ENCODE peak calls at places on chromosomes 4 and X, in five cellular contexts. Y is body of pancreas, W is suprapubic skin, C is A549, T is heart right ventricle. E is an unnamed sample.

GRCh38 chrX:40209951-40210617 is 112.3 kb upstream of the BCOR start:
- DNase-seq in Y (no peak), W (no peak), C (no peak), T (no peak), E (no peak)

GRCh38 chr4:104641427-104641826 is 146.7 kb upstream of the CXXC4 start:
- DNase-seq in Y (no peak), W (no peak), C (no peak), T (no peak), E (no peak)

GRCh38 chr4:110614981-110615365 is 7.9 kb downstream of the PITX2 start:
- DNase-seq in Y (no peak), W (no peak), C (no peak), T (no peak), E (no peak)

GRCh38 chr4:3369781-3370660 is 71.7 kb upstream of the HGFAC start:
- DNase-seq in Y (no peak), W (no peak), C (no peak), T (peak), E (peak)

GRCh38 chrX:149858592-149858991 is 22.4 kb upstream of the MAGEA8 start:
- DNase-seq in Y (no peak), W (no peak), C (no peak), T (no peak), E (no peak)

GRCh38 chrX:3815896-3816664 is 102.6 kb upstream of the PRKX start:
- DNase-seq in Y (peak), W (peak), C (peak), T (peak), E (peak)

GRCh38 chrX:17590892-17591740 is 146.2 kb upstream of the SCML1 start:
- DNase-seq in Y (peak), W (peak), C (peak), T (peak), E (peak)

GRCh38 chrX:148380614-148381561 is 119.5 kb upstream of the AFF2 start:
- DNase-seq in Y (no peak), W (no peak), C (no peak), T (no peak), E (peak)

GRCh38 chr4:180152831-180153230 is 2090.4 kb upstream of the TENM3 start:
- DNase-seq in Y (no peak), W (no peak), C (no peak), T (no peak), E (no peak)

GRCh38 chr4:21769404-21770147 is 179.0 kb downstream of the KCNIP4 start:
- DNase-seq in Y (no peak), W (no peak), C (no peak), T (no peak), E (no peak)

DNA sequence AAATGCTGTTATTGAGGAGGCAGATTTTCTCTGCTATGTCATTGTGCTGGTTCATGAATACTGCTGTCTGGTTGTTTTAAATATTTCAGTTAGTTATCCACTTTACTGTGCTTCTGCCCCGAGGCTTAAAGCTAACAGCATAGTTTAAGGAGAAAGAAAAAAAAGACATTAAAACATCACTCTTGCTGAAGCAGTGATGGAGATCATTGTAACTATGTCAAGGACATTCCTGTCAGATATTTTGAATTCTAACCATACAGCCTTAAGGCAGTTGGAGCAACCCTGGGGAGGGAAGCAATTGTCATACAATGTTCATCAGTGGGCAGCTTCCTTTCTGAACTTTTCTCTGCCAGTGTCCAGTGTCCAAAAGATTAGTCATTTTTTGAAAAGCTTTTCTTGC is 199.0 kb upstream of the DDX53 start:
- DNase-seq in Y (no peak), W (no peak), C (no peak), T (no peak), E (no peak)
- H3K27ac ChIP-seq in Y (no peak), W (no peak), C (no peak), T (no peak), E (no peak)

GRCh38 chr4:116183241-116183640 is 902.1 kb downstream of the TRAM1L1 start:
- DNase-seq in Y (no peak), W (no peak), C (no peak), T (no peak), E (no peak)
- H3K27ac ChIP-seq in Y (no peak), W (no peak), C (no peak), T (no peak), E (no peak)

DNA sequence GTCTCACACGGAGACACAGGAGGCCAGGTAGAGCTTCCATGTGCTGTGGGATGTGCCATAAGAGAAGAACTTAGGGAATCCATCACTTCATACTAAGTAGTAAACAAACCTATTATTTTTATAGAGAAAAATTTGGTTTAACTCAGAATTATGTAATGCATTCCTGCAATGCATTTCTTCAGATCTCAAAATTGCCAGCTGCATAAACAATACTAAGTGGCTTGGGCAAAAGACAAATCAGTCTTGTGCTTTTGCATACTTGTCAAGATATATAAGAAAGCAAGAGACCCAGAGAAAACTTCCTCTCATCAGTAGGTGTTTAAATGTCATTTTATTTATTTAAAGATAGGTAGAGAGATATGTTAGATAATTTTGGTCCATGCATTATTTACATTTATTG is 382.1 kb upstream of the CTSO start:
- DNase-seq in Y (no peak), W (no peak), C (no peak), T (no peak), E (no peak)
- H3K27ac ChIP-seq in Y (no peak), W (no peak), C (no peak), T (no peak), E (no peak)

GRCh38 chr4:84971319-84971932 is 4.9 kb upstream of the WDFY3 start:
- DNase-seq in Y (no peak), W (no peak), C (peak), T (no peak), E (peak)

DNA sequence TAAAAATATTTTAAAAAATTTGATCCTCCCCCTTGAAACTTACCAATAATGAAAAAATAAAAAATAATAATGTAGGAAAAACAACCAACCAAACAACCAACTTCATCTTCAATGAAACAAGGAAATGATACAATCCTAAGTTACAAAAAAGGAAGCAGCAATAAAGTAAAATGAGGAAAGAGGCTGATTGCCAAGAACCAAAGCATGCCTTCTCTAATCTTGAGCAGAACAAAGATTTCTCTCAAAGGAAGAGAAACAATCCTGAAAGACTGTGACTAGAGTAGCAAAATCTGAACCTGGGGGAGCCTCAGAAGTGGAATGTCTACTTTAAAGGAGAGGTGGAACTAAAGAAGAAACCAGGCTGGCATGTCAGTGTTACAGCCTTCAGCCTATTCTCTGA is 10.9 kb upstream of the WDFY3 start:
- DNase-seq in Y (no peak), W (no peak), C (no peak), T (no peak), E (no peak)
- H3K27ac ChIP-seq in Y (no peak), W (no peak), C (no peak), T (no peak), E (no peak)

DNA sequence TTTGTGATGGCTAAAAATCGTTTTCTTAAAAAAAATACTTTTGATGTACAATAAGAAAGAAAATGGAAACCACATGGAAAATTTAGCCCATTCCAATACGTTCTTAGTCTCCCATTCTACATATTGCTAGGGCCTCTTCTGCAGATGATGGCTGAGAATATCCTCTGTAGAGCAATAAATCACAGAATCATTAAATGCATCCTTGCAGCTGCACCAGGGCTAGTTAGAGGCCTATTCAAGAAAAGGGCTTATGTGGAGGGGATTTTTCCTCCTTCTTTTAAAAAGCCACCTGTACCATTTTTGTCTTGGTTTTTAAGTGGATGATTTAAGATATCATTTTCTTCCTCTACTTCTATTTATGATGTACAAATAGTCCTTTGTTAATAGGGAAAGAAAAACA is 97.6 kb upstream of the C1GALT1C1 start:
- DNase-seq in Y (no peak), W (no peak), C (no peak), T (no peak), E (no peak)
- H3K27ac ChIP-seq in Y (no peak), W (no peak), C (no peak), T (peak), E (no peak)

DNA sequence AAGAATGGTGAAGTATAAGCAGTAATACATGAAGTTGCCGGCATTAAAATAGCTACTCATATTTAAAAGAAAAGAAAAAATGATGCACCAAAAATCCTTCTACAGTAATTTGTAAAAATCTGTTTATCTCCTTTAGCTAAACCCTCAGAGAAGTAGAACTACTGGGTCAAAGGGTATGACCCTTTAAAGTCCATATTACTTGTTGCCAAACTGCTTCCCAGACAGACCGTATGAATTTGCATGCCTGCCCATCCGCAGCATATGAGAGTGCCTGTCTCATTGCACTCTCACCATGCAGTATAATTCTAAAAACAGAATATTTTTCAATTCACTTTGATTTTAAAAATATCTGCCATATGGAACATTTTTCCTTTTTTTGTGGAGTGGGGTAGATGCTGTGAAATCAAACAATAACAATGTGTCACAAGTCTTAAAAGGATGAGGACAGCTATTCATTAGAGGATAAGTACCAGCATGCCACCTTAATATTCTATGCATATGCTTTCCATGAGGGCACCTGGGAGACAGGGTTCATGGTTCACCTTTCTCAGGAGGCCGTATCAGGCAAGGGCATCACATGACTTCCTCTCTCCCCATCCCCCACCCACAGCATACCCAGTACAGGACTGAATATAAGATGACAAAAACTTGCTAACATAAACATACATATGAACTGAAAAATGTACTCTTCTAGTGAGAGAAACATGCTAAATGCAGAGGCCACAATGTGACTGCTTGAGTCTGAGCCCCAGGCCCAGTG is 17.8 kb downstream of the ZDHHC9 start:
- DNase-seq in Y (peak), W (no peak), C (no peak), T (no peak), E (peak)
- H3K27ac ChIP-seq in Y (no peak), W (no peak), C (no peak), T (no peak), E (no peak)

GRCh38 chrX:153411988-153412574 is 809 bp downstream of the ZFP92 start:
- DNase-seq in Y (no peak), W (no peak), C (no peak), T (no peak), E (no peak)

GRCh38 chrX:153411255-153411987 is at the start of gene ZFP92:
- DNase-seq in Y (peak), W (no peak), C (no peak), T (no peak), E (peak)

GRCh38 chrX:153410328-153410727 is 944 bp upstream of the ZFP92 start:
- DNase-seq in Y (no peak), W (no peak), C (no peak), T (no peak), E (no peak)

GRCh38 chrX:153409414-153410101 is 1.7 kb upstream of the ZFP92 start:
- DNase-seq in Y (no peak), W (no peak), C (no peak), T (no peak), E (no peak)

GRCh38 chrX:153410888-153411254 is 401 bp upstream of the ZFP92 start:
- DNase-seq in Y (no peak), W (no peak), C (no peak), T (no peak), E (no peak)
- H3K27ac ChIP-seq in Y (no peak), W (no peak), C (no peak), T (no peak), E (no peak)

E was measured in hepatocyte.